ENCODE peak calls at places on chromosomes 16 and 17, in ten cellular contexts. One of them, this sample, is unnamed. For H3K36me3, the result is how much of the 10 kb centered on the place peaks cover.

GRCh38 chr16:88649195-88649923 is 1.5 kb downstream of the CYBA start:
- DNase-seq in A673: no peak
- DNase-seq in mammary epithelial cell: no peak
- DNase-seq in adrenal gland: no peak
- DNase-seq in MM.1S: no peak
- DNase-seq in endothelial cell of umbilical vein: no peak
- DNase-seq in mucosa of descending colon: peak
- DNase-seq in WERI-Rb-1: no peak
- DNase-seq in Panc1: no peak
- DNase-seq in prostate gland: no peak
- DNase-seq in this sample: no peak

GRCh38 chr17:80428363-80428762 is 13.4 kb downstream of the ENDOV start:
- DNase-seq in A673: no peak
- DNase-seq in mammary epithelial cell: no peak
- DNase-seq in adrenal gland: no peak
- DNase-seq in MM.1S: no peak
- DNase-seq in endothelial cell of umbilical vein: no peak
- DNase-seq in mucosa of descending colon: no peak
- DNase-seq in WERI-Rb-1: peak
- DNase-seq in Panc1: no peak
- DNase-seq in prostate gland: no peak
- DNase-seq in this sample: no peak

GRCh38 chr17:52390422-52390821 is 231.9 kb upstream of the CA10 start:
- DNase-seq in A673: no peak
- DNase-seq in mammary epithelial cell: no peak
- DNase-seq in adrenal gland: no peak
- DNase-seq in MM.1S: no peak
- DNase-seq in endothelial cell of umbilical vein: no peak
- DNase-seq in mucosa of descending colon: no peak
- DNase-seq in WERI-Rb-1: no peak
- DNase-seq in Panc1: no peak
- DNase-seq in prostate gland: no peak
- DNase-seq in this sample: no peak

GRCh38 chr16:56672761-56673536 is 3.3 kb downstream of the MT1H start:
- DNase-seq in A673: no peak
- DNase-seq in mammary epithelial cell: no peak
- DNase-seq in adrenal gland: no peak
- DNase-seq in MM.1S: no peak
- DNase-seq in endothelial cell of umbilical vein: no peak
- DNase-seq in mucosa of descending colon: no peak
- DNase-seq in WERI-Rb-1: no peak
- DNase-seq in Panc1: no peak
- DNase-seq in prostate gland: no peak
- DNase-seq in this sample: no peak

GRCh38 chr16:89002851-89003830 is 26.1 kb upstream of the CBFA2T3 start:
- DNase-seq in A673: peak
- DNase-seq in mammary epithelial cell: no peak
- DNase-seq in adrenal gland: no peak
- DNase-seq in MM.1S: no peak
- DNase-seq in endothelial cell of umbilical vein: no peak
- DNase-seq in mucosa of descending colon: no peak
- DNase-seq in WERI-Rb-1: no peak
- DNase-seq in Panc1: no peak
- DNase-seq in prostate gland: no peak
- DNase-seq in this sample: no peak

GRCh38 chr16:58859958-58860669 is 126.0 kb upstream of the GOT2 start:
- DNase-seq in A673: no peak
- DNase-seq in mammary epithelial cell: no peak
- DNase-seq in adrenal gland: no peak
- DNase-seq in MM.1S: no peak
- DNase-seq in endothelial cell of umbilical vein: no peak
- DNase-seq in mucosa of descending colon: no peak
- DNase-seq in WERI-Rb-1: no peak
- DNase-seq in Panc1: no peak
- DNase-seq in prostate gland: no peak
- DNase-seq in this sample: no peak

GRCh38 chr16:81823111-81823510 is 44.0 kb downstream of the PLCG2 start:
- DNase-seq in A673: no peak
- DNase-seq in mammary epithelial cell: no peak
- DNase-seq in adrenal gland: no peak
- DNase-seq in MM.1S: peak
- DNase-seq in endothelial cell of umbilical vein: peak
- DNase-seq in mucosa of descending colon: peak
- DNase-seq in WERI-Rb-1: no peak
- DNase-seq in Panc1: no peak
- DNase-seq in prostate gland: no peak
- DNase-seq in this sample: no peak

GRCh38 chr17:50883850-50884291 is 17.7 kb upstream of the TOB1 start:
- DNase-seq in A673: no peak
- DNase-seq in mammary epithelial cell: no peak
- DNase-seq in adrenal gland: no peak
- DNase-seq in MM.1S: no peak
- DNase-seq in endothelial cell of umbilical vein: no peak
- DNase-seq in mucosa of descending colon: no peak
- DNase-seq in WERI-Rb-1: no peak
- DNase-seq in Panc1: no peak
- DNase-seq in prostate gland: no peak
- DNase-seq in this sample: no peak

GRCh38 chr17:5286846-5287245 is 4.8 kb downstream of the RABEP1 start:
- DNase-seq in A673: no peak
- DNase-seq in mammary epithelial cell: no peak
- DNase-seq in adrenal gland: no peak
- DNase-seq in MM.1S: no peak
- DNase-seq in endothelial cell of umbilical vein: no peak
- DNase-seq in mucosa of descending colon: no peak
- DNase-seq in WERI-Rb-1: no peak
- DNase-seq in Panc1: no peak
- DNase-seq in prostate gland: no peak
- DNase-seq in this sample: no peak

GRCh38 chr17:55577687-55578086 is 66.4 kb upstream of the SMIM36 start:
- DNase-seq in A673: no peak
- DNase-seq in mammary epithelial cell: peak
- DNase-seq in adrenal gland: no peak
- DNase-seq in MM.1S: peak
- DNase-seq in endothelial cell of umbilical vein: no peak
- DNase-seq in mucosa of descending colon: peak
- DNase-seq in WERI-Rb-1: no peak
- DNase-seq in Panc1: no peak
- DNase-seq in prostate gland: no peak
- DNase-seq in this sample: peak

GRCh38 chr17:42363767-42364585 is 24.3 kb downstream of the STAT3 start:
- DNase-seq in A673: no peak
- DNase-seq in mammary epithelial cell: peak
- DNase-seq in adrenal gland: no peak
- DNase-seq in MM.1S: no peak
- DNase-seq in endothelial cell of umbilical vein: peak
- DNase-seq in mucosa of descending colon: no peak
- DNase-seq in WERI-Rb-1: no peak
- DNase-seq in Panc1: no peak
- DNase-seq in prostate gland: no peak
- DNase-seq in this sample: no peak

GRCh38 chr16:56228476-56228875 is 37.2 kb downstream of the GNAO1 start:
- DNase-seq in A673: no peak
- DNase-seq in mammary epithelial cell: no peak
- DNase-seq in adrenal gland: no peak
- DNase-seq in MM.1S: no peak
- DNase-seq in endothelial cell of umbilical vein: no peak
- DNase-seq in mucosa of descending colon: no peak
- DNase-seq in WERI-Rb-1: no peak
- DNase-seq in Panc1: no peak
- DNase-seq in prostate gland: no peak
- DNase-seq in this sample: no peak

DNA sequence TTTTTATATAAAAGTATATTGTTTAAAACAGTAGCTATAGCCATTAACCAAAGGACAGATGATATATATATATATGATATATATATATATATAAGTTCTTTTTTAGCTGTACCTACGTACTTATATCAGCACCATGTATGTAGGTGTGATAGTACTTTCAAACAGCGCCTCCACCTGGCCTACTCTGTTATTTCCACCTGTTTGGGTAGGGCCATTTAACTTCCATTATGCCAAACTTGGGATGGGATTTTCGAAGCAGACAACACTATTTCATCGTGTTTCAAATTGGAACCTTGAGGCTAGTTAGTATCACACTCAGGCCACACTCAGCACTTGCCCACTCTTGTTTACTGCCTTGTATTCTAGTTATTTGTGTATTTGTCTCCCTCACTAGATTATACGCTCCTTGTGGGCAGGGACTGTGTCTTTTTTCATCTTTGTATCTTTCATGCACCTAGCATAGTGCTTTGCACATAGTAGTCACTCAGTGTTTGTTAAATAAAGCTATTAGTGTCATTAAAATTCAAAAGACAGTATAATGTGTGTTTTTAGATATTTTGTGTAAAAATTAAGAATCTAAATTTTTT is 11.8 kb upstream of the CLTC start:
- DNase-seq in A673: peak
- DNase-seq in mammary epithelial cell: no peak
- DNase-seq in adrenal gland: no peak
- DNase-seq in MM.1S: peak
- DNase-seq in endothelial cell of umbilical vein: no peak
- DNase-seq in mucosa of descending colon: no peak
- DNase-seq in WERI-Rb-1: peak
- DNase-seq in Panc1: no peak
- DNase-seq in prostate gland: no peak
- DNase-seq in this sample: no peak
- TF ChIP-seq CTCF in A673: peak
- TF ChIP-seq CTCF in mammary epithelial cell: peak
- TF ChIP-seq CTCF in adrenal gland: no peak
- TF ChIP-seq CTCF in MM.1S: peak
- TF ChIP-seq CTCF in endothelial cell of umbilical vein: no peak
- TF ChIP-seq CTCF in mucosa of descending colon: no peak
- TF ChIP-seq CTCF in WERI-Rb-1: peak
- TF ChIP-seq CTCF in Panc1: peak
- TF ChIP-seq CTCF in prostate gland: no peak
- TF ChIP-seq CTCF in this sample: peak

GRCh38 chr16:66872524-66872923 is 7.8 kb upstream of the PDP2 start:
- DNase-seq in A673: no peak
- DNase-seq in mammary epithelial cell: no peak
- DNase-seq in adrenal gland: no peak
- DNase-seq in MM.1S: no peak
- DNase-seq in endothelial cell of umbilical vein: no peak
- DNase-seq in mucosa of descending colon: no peak
- DNase-seq in WERI-Rb-1: no peak
- DNase-seq in Panc1: no peak
- DNase-seq in prostate gland: no peak
- DNase-seq in this sample: no peak
- H3K4me3 ChIP-seq in A673: peak
- H3K4me3 ChIP-seq in mammary epithelial cell: no peak
- H3K4me3 ChIP-seq in adrenal gland: no peak
- H3K4me3 ChIP-seq in MM.1S: peak
- H3K4me3 ChIP-seq in endothelial cell of umbilical vein: no peak
- H3K4me3 ChIP-seq in mucosa of descending colon: no peak
- H3K4me3 ChIP-seq in WERI-Rb-1: peak
- H3K4me3 ChIP-seq in Panc1: peak
- H3K4me3 ChIP-seq in prostate gland: peak
- H3K4me3 ChIP-seq in this sample: peak

GRCh38 chr17:37446027-37446426 is 39.3 kb downstream of the TADA2A start:
- DNase-seq in A673: peak
- DNase-seq in mammary epithelial cell: no peak
- DNase-seq in adrenal gland: no peak
- DNase-seq in MM.1S: no peak
- DNase-seq in endothelial cell of umbilical vein: no peak
- DNase-seq in mucosa of descending colon: no peak
- DNase-seq in WERI-Rb-1: peak
- DNase-seq in Panc1: no peak
- DNase-seq in prostate gland: no peak
- DNase-seq in this sample: peak

GRCh38 chr17:37447641-37448040 is 41.0 kb downstream of the TADA2A start:
- DNase-seq in A673: peak
- DNase-seq in mammary epithelial cell: peak
- DNase-seq in adrenal gland: no peak
- DNase-seq in MM.1S: no peak
- DNase-seq in endothelial cell of umbilical vein: peak
- DNase-seq in mucosa of descending colon: no peak
- DNase-seq in WERI-Rb-1: no peak
- DNase-seq in Panc1: no peak
- DNase-seq in prostate gland: no peak
- DNase-seq in this sample: no peak

GRCh38 chr17:37450090-37450489 is 39.6 kb upstream of the DUSP14 start:
- DNase-seq in A673: no peak
- DNase-seq in mammary epithelial cell: peak
- DNase-seq in adrenal gland: no peak
- DNase-seq in MM.1S: peak
- DNase-seq in endothelial cell of umbilical vein: peak
- DNase-seq in mucosa of descending colon: no peak
- DNase-seq in WERI-Rb-1: no peak
- DNase-seq in Panc1: no peak
- DNase-seq in prostate gland: peak
- DNase-seq in this sample: no peak
- H3K36me3 ChIP-seq in A673: under half
- H3K36me3 ChIP-seq in mammary epithelial cell: under half
- H3K36me3 ChIP-seq in adrenal gland: under half
- H3K36me3 ChIP-seq in MM.1S: under half
- H3K36me3 ChIP-seq in endothelial cell of umbilical vein: under half
- H3K36me3 ChIP-seq in mucosa of descending colon: under half
- H3K36me3 ChIP-seq in WERI-Rb-1: under half
- H3K36me3 ChIP-seq in Panc1: under half
- H3K36me3 ChIP-seq in prostate gland: under half
- H3K36me3 ChIP-seq in this sample: under half

GRCh38 chr17:37146578-37147119 is 197.9 kb downstream of the AATF start:
- DNase-seq in A673: no peak
- DNase-seq in mammary epithelial cell: no peak
- DNase-seq in adrenal gland: no peak
- DNase-seq in MM.1S: no peak
- DNase-seq in endothelial cell of umbilical vein: no peak
- DNase-seq in mucosa of descending colon: no peak
- DNase-seq in WERI-Rb-1: no peak
- DNase-seq in Panc1: no peak
- DNase-seq in prostate gland: no peak
- DNase-seq in this sample: no peak

GRCh38 chr17:37148171-37148570 is 199.4 kb downstream of the AATF start:
- DNase-seq in A673: no peak
- DNase-seq in mammary epithelial cell: no peak
- DNase-seq in adrenal gland: no peak
- DNase-seq in MM.1S: no peak
- DNase-seq in endothelial cell of umbilical vein: peak
- DNase-seq in mucosa of descending colon: no peak
- DNase-seq in WERI-Rb-1: no peak
- DNase-seq in Panc1: no peak
- DNase-seq in prostate gland: peak
- DNase-seq in this sample: no peak

GRCh38 chr17:37142294-37142944 is 193.7 kb downstream of the AATF start:
- DNase-seq in A673: peak
- DNase-seq in mammary epithelial cell: no peak
- DNase-seq in adrenal gland: no peak
- DNase-seq in MM.1S: no peak
- DNase-seq in endothelial cell of umbilical vein: no peak
- DNase-seq in mucosa of descending colon: no peak
- DNase-seq in WERI-Rb-1: no peak
- DNase-seq in Panc1: no peak
- DNase-seq in prostate gland: no peak
- DNase-seq in this sample: no peak

DNA sequence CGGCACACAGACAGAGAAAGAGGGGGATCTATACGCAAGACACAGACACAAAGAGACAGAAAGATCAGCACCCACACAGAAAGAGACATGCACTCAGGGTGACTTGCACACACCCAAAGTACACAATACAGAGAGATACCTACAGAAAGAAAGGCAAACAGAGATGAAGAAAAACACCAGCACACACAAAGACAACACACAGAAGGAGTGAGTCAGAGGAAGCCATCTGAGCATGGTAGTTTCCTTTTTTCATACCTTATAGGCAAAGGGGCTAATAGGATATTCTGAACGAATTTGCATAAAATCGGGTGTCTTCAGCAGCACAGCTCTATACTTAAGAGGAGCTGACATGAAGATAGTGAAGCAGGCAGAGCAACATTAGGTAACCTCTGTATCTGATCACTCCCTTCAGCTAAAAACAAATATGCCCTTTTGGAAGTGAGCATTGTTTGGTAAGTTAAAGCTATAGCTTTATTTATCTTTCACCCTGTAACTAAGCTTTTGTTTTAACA is 198.6 kb downstream of the AATF start:
- DNase-seq in A673: peak
- DNase-seq in mammary epithelial cell: peak
- DNase-seq in adrenal gland: no peak
- DNase-seq in MM.1S: peak
- DNase-seq in endothelial cell of umbilical vein: peak
- DNase-seq in mucosa of descending colon: no peak
- DNase-seq in WERI-Rb-1: no peak
- DNase-seq in Panc1: no peak
- DNase-seq in prostate gland: peak
- DNase-seq in this sample: no peak
- TF ChIP-seq CTCF in A673: no peak
- TF ChIP-seq CTCF in mammary epithelial cell: no peak
- TF ChIP-seq CTCF in adrenal gland: no peak
- TF ChIP-seq CTCF in MM.1S: no peak
- TF ChIP-seq CTCF in endothelial cell of umbilical vein: no peak
- TF ChIP-seq CTCF in mucosa of descending colon: no peak
- TF ChIP-seq CTCF in WERI-Rb-1: no peak
- TF ChIP-seq CTCF in Panc1: no peak
- TF ChIP-seq CTCF in prostate gland: no peak
- TF ChIP-seq CTCF in this sample: no peak

This sample was measured in kidney epithelial cell.